ENCODE peak calls at places on chromosomes 16 and 17, in five cellular contexts. X is fibroblast of pulmonary artery; Y is HFFc6; L is CD4-positive, alpha-beta T cell; K is HCT116. Q is an unnamed sample.
A peak's percentile ranks its signal among the peaks of the same experiment; 100 is the strongest.

GRCh38 chr16:12565423-12565822 is 238.3 kb downstream of the CPPED1 start:
- DNase-seq in X (no peak), Y (no peak), L (no peak), K (no peak), Q (no peak)

GRCh38 chr17:39596543-39597267 is 11.0 kb downstream of the NEUROD2 start:
- DNase-seq in X (no peak), L (no peak), Y (no peak), K (no peak), Q (no peak)

GRCh38 chr16:4618645-4619418 is 4.1 kb upstream of the UBALD1 start:
- DNase-seq in L (no peak), X (no peak), Y (no peak), K (no peak), Q (no peak)

GRCh38 chr16:11076259-11077018 is 132.1 kb downstream of the CLEC16A start:
- DNase-seq in K (no peak), X (no peak), L (no peak), Y (no peak), Q (no peak)

GRCh38 chr16:67301080-67301757 is 21.9 kb downstream of the PLEKHG4 start:
- DNase-seq in Y (no peak), K (no peak), X (no peak), L (no peak), Q (peak; percentile 85)

GRCh38 chr16:77834600-77834963 is 46.2 kb downstream of the VAT1L start:
- DNase-seq in K (no peak), Y (no peak), X (peak; percentile 74), L (no peak), Q (no peak)

GRCh38 chr16:74867281-74867849 is 92.7 kb upstream of the FA2H start:
- DNase-seq in Y (no peak), X (no peak), L (no peak), K (no peak), Q (no peak)

GRCh38 chr17:41784207-41784744 is 2.2 kb downstream of the JUP start:
- DNase-seq in X (peak; percentile 83), L (no peak), K (peak; percentile 69), Y (no peak), Q (no peak)

GRCh38 chr17:32719702-32720101 is 157.2 kb downstream of the MYO1D start:
- DNase-seq in L (no peak), X (no peak), K (no peak), Y (no peak), Q (no peak)

GRCh38 chr17:30321314-30321713 is 12.5 kb downstream of the TMIGD1 start:
- DNase-seq in Y (no peak), X (no peak), K (no peak), L (no peak), Q (no peak)

GRCh38 chr16:84986102-84986501 is 25.2 kb downstream of the ZDHHC7 start:
- DNase-seq in Y (no peak), X (no peak), K (no peak), L (no peak), Q (no peak)

GRCh38 chr17:59756236-59756818 is 48.9 kb downstream of the VMP1 start:
- DNase-seq in L (no peak), K (peak; percentile 94), X (peak; percentile 84), Y (peak; percentile 72), Q (no peak)

GRCh38 chr17:69501591-69502468 is 87.3 kb downstream of the MAP2K6 start:
- DNase-seq in X (peak; percentile 64), L (no peak), Y (peak; percentile 10), K (no peak), Q (no peak)

GRCh38 chr16:65833171-65833871 is 533.2 kb upstream of the CDH5 start:
- DNase-seq in L (no peak), X (peak; percentile 76), Y (peak; percentile 87), K (no peak), Q (no peak)

GRCh38 chr17:76726231-76726765 is at the start of gene JMJD6:
- DNase-seq in Y (peak; percentile 96), L (no peak), X (peak; percentile 97), K (peak; percentile 97), Q (peak; percentile 97)

GRCh38 chr17:16353702-16354174 is 469 bp upstream of the CENPV start:
- DNase-seq in L (no peak), X (no peak), K (no peak), Y (no peak), Q (no peak)

GRCh38 chr17:7019406-7019805 is 3.4 kb upstream of the BCL6B start:
- DNase-seq in L (no peak), X (no peak), Y (no peak), K (no peak), Q (no peak)

GRCh38 chr17:79799174-79799537 is 2.3 kb upstream of the CBX8 start:
- DNase-seq in X (no peak), K (no peak), L (no peak), Y (no peak), Q (no peak)

DNA sequence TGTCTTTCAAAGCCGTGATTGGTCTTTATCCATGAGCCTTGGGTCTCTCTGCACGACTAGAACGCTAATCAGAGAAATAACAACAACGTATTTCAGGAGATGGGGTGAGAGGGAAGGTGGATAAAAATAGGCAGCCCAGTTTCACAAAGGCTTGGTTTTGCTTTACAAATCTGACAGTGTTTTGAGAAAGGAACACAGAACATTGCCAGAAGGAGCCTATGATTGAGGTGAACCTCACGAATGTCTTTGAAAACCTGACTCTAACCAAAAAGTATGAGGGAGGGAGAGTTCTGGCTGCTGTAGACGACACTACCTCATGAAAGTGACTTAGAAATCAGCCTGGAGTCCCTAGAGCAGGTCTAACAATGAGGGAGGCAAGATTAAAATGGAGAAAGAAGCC is 38.0 kb upstream of the NOL11 start:
- DNase-seq in Y (no peak), X (no peak), K (no peak), L (no peak), Q (no peak)
- TF ChIP-seq CTCF in Y (no peak), X (no peak), K (no peak), L (no peak), Q (no peak)

GRCh38 chr16:87131061-87131995 is 185.9 kb downstream of the C16orf95 start:
- DNase-seq in X (no peak), L (no peak), Y (no peak), K (no peak), Q (peak; percentile 27)

GRCh38 chr16:87127061-87127765 is 190.0 kb downstream of the C16orf95 start:
- DNase-seq in L (no peak), X (peak; percentile 82), Y (no peak), K (no peak), Q (no peak)

GRCh38 chr16:87127766-87128147 is 189.4 kb downstream of the C16orf95 start:
- DNase-seq in L (no peak), K (no peak), Y (no peak), X (no peak), Q (no peak)

GRCh38 chr16:87131996-87132345 is 185.2 kb downstream of the C16orf95 start:
- DNase-seq in L (no peak), Y (no peak), K (no peak), X (no peak), Q (no peak)

DNA sequence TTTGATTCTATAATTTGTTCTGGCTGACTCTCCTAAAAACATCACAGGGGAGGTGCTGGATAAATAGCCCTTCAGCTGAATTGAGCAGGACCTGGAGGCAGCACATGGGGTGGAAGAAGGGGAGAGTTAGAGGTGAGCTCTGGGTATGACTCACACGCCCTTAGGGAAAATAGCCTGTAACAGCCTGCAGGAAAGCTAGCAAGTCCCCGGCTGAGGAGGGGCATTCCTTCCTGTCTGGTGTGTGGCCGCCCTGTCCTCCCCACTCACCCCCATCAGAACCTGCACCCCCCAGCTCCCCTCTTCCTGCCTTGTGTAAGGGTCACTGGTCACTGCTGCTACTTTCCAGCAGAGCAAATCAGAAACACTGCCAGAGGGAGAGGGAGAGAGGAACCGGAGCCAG is 187.4 kb downstream of the C16orf95 start:
- DNase-seq in X (peak; percentile 40), L (no peak), Y (peak; percentile 69), K (peak; percentile 29), Q (peak; percentile 79)
- TF ChIP-seq CTCF in X (no peak), L (no peak), Y (no peak), K (no peak), Q (no peak)

GRCh38 chr17:73231841-73232586 is 29.7 kb downstream of the CPSF4L start:
- DNase-seq in L (peak; percentile 92), X (peak; percentile 93), Y (peak; percentile 91), K (peak; percentile 87), Q (peak; percentile 98)
- TF ChIP-seq CTCF in L (no peak), X (peak; percentile 4), Y (peak; percentile 76), K (no peak), Q (peak; percentile 62)

GRCh38 chr17:50176559-50177471 is 11.0 kb downstream of the SGCA start:
- DNase-seq in K (no peak), L (no peak), X (no peak), Y (peak; percentile 26), Q (no peak)
- TF ChIP-seq CTCF in K (no peak), L (no peak), X (no peak), Y (peak; percentile 46), Q (peak; percentile 51)

GRCh38 chr16:7313170-7313569 is 19.5 kb upstream of the RBFOX1 start:
- DNase-seq in Y (no peak), X (no peak), K (no peak), L (no peak), Q (no peak)
- TF ChIP-seq CTCF in Y (peak; percentile 52), X (no peak), K (no peak), L (no peak), Q (peak; percentile 59)

DNA sequence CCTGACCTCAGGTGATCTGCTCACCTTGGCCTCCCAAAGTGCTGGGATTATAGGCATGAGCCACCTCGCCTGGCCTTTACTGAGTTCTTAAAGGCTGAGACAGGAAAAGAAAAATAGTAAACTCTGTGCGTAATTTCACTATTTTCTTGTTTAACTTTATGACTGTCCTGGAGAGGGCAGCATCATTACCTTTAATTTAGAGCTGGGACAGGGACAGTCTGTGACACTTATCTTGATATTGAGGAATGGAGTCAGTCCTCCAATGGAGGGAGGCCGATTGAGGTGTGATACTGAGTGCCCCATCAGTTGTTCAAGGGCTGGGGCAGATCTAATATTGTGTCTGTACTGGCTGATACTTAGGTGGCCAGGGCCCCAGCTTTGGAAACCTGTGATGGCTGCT is 21.5 kb upstream of the SPN start:
- DNase-seq in K (no peak), L (no peak), X (no peak), Y (no peak), Q (no peak)
- TF ChIP-seq CTCF in K (peak; percentile 30), L (no peak), X (no peak), Y (peak; percentile 31), Q (peak; percentile 64)

GRCh38 chr17:12899604-12900003 is 110.3 kb downstream of the ARHGAP44 start:
- DNase-seq in X (no peak), K (no peak), L (no peak), Y (no peak), Q (no peak)
- TF ChIP-seq CTCF in X (no peak), K (no peak), L (no peak), Y (no peak), Q (no peak)

Q was measured in chondrocyte.